ENCODE peak calls at places on chromosome 10, in six cellular contexts. F, Z, I, L, S and B are unnamed samples. For H3K9me3, the result is how much of the 10 kb centered on the place peaks cover.

GRCh38 chr10:118674226-118674919 is 78.9 kb upstream of the PRLHR start:
- DNase-seq in F (no peak), Z (no peak), I (no peak), L (no peak), S (no peak), B (no peak)

GRCh38 chr10:127407551-127407950 is 141.6 kb upstream of the NPS start:
- DNase-seq in F (peak), Z (no peak), I (no peak), L (no peak), S (no peak), B (no peak)

GRCh38 chr10:4541292-4541691 is 284.7 kb upstream of the AKR1E2 start:
- DNase-seq in F (no peak), Z (no peak), I (no peak), L (no peak), S (no peak), B (no peak)

GRCh38 chr10:30490289-30491000 is 56.5 kb downstream of the MAP3K8 start:
- DNase-seq in F (no peak), Z (no peak), I (no peak), L (no peak), S (no peak), B (no peak)

GRCh38 chr10:128867119-128867518 is 599.9 kb upstream of the MGMT start:
- DNase-seq in F (no peak), Z (no peak), I (no peak), L (no peak), S (no peak), B (no peak)

GRCh38 chr10:60350400-60350799 is 39.3 kb downstream of the ANK3 start:
- DNase-seq in F (no peak), Z (no peak), I (no peak), L (no peak), S (no peak), B (no peak)

GRCh38 chr10:55002420-55002819 is 201.4 kb upstream of the PCDH15 start:
- DNase-seq in F (no peak), Z (no peak), I (no peak), L (no peak), S (no peak), B (no peak)

GRCh38 chr10:114044251-114045070 is 795 bp downstream of the ADRB1 start:
- DNase-seq in F (peak), Z (no peak), I (no peak), L (no peak), S (peak), B (no peak)

GRCh38 chr10:114087655-114088054 is 44.0 kb downstream of the ADRB1 start:
- DNase-seq in F (no peak), Z (no peak), I (no peak), L (no peak), S (no peak), B (no peak)

GRCh38 chr10:126094537-126094936 is 198.2 kb downstream of the FANK1 start:
- DNase-seq in F (no peak), Z (no peak), I (no peak), L (no peak), S (no peak), B (no peak)

GRCh38 chr10:14513061-14513460 is 182.3 kb upstream of the FRMD4A start:
- DNase-seq in F (no peak), Z (no peak), I (no peak), L (no peak), S (no peak), B (no peak)

GRCh38 chr10:29618341-29619171 is 16.2 kb downstream of the SVIL start:
- DNase-seq in F (no peak), Z (peak), I (no peak), L (no peak), S (peak), B (peak)

GRCh38 chr10:80122746-80123145 is 9.8 kb upstream of the PLAC9 start:
- DNase-seq in F (no peak), Z (no peak), I (no peak), L (no peak), S (no peak), B (no peak)

GRCh38 chr10:129020621-129021020 is 446.4 kb upstream of the MGMT start:
- DNase-seq in F (no peak), Z (no peak), I (no peak), L (no peak), S (no peak), B (no peak)

GRCh38 chr10:96720422-96721206 is at the start of gene PIK3AP1:
- DNase-seq in F (peak), Z (peak), I (peak), L (peak), S (peak), B (peak)

GRCh38 chr10:17141504-17142229 is 12.1 kb upstream of the CUBN start:
- DNase-seq in F (no peak), Z (no peak), I (no peak), L (no peak), S (no peak), B (no peak)

GRCh38 chr10:126156012-126156411 is 232.3 kb downstream of the ADAM12 start:
- DNase-seq in F (no peak), Z (no peak), I (no peak), L (no peak), S (no peak), B (no peak)

GRCh38 chr10:131645756-131646155 is 255.1 kb upstream of the PPP2R2D start:
- DNase-seq in F (no peak), Z (no peak), I (no peak), L (no peak), S (no peak), B (no peak)

GRCh38 chr10:131649609-131650008 is 251.2 kb upstream of the PPP2R2D start:
- DNase-seq in F (no peak), Z (no peak), I (no peak), L (no peak), S (no peak), B (no peak)

GRCh38 chr10:131648386-131649020 is 252.3 kb upstream of the PPP2R2D start:
- DNase-seq in F (no peak), Z (no peak), I (no peak), L (no peak), S (no peak), B (no peak)

GRCh38 chr10:131646551-131647525 is 254.0 kb upstream of the PPP2R2D start:
- DNase-seq in F (no peak), Z (no peak), I (no peak), L (no peak), S (peak), B (no peak)

DNA sequence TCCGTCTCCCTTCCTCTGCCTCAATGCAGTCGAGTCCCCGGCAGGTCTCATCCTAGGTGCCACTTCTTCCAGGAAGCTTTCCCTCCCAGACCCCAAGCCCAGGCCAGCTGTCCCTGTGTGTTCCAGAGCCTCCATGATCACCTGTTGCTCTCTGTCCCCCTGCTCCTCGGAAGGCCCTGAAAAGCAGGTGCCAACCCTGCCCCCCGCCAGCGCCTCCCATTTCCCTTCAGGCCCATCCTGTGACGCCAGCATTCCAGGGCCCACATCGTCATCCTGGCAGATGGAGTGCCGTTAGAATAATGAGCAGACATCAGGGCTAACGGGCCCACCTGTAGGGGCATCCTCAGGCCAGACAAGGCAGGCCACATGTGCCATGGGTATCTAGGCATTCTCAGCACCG is 253.0 kb upstream of the PPP2R2D start:
- DNase-seq in F (no peak), Z (no peak), I (no peak), L (no peak), S (no peak), B (no peak)
- H3K9me3 ChIP-seq in F (under half), Z (under half), I (under half), L (under half), S (under half), B (under half)

DNA sequence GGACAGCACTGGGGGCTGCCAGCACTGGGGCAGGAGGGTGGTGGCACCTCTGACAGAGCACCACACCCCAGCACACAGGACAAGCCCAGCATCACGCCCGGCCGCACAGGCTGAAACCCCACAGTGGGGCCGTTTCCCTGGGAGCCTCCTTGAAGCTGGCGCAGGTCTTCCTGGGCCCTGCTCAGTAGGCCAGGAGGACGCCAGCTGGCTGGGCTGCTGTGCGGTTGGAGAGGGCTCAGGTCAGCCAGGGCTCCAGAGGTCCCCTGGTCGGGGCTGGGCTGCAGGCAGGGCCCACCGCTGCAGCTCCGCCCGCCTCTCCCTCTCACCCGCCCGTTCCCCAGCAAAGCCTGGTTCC is 137.3 kb downstream of the TCERG1L start:
- DNase-seq in F (peak), Z (no peak), I (peak), L (no peak), S (no peak), B (no peak)
- H3K9me3 ChIP-seq in F (under half), Z (under half), I (under half), L (under half), S (under half), B (under half)

DNA sequence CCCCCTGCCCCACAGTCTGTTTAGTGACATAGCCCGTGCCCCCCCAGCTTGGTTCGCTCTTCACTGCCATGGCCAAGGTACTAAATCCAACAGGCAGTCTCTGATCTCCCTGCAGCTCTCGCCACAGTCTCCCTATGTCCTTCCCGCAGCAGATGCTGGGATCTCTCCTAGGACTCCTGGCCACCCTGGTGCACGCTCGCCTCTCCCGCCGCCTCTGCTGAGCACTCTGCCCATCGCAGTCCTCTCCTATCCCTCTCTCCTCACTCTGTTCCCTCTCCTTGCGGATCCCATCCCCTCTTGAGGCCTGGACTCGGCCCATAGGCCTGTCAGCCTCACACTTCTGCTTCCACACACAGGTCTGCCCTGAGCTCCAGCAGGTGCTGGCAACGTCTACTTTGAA is 204.8 kb upstream of the TCERG1L start:
- DNase-seq in F (no peak), Z (no peak), I (no peak), L (no peak), S (no peak), B (no peak)
- H3K9me3 ChIP-seq in F (under half), Z (under half), I (under half), L (under half), S (under half), B (under half)

DNA sequence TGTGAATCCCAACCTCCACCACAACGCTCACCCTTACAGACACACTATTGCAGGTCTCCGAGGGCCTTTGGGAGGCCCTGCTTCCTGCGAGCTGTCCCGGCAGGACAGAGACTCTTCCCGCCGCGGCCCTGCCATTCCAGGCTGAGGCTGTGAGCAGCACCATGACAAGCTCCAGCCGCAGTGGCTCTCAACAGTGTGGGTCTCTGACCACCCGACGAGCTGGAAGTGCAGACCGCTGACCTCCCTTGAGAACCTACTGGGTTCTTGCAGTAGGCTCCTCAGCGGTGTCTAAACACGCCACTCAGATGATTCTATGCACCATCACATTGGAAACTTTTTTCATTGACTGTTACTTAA is 303.4 kb downstream of the WDR37 start:
- DNase-seq in F (no peak), Z (no peak), I (no peak), L (no peak), S (no peak), B (no peak)
- H3K9me3 ChIP-seq in F (under half), Z (under half), I (under half), L (under half), S (under half), B (under half)

DNA sequence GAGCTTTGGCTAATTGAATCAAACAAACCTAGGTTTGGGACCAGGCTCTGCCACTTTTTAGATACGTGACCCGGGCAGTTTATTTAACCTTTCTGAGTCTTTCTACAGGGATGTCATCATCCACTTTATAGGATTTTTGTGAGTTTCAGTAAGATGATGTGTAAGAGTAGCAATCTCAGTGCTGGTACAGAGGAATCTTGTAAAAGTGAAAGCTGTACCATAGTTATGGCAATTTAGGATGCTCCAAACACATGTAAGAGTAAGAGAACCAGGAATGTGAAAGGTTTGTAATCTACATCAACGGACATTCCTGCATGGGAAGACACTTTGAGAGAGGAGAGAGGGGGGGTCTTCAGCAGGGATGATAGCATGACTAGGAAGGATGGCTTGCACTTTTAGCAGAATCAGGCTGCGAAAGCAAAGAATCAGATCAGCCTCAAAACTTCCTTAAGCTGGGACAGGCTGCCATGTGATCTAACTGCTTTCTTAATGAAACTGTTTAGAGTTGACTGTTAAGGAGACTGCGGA is 968 bp downstream of the NOLC1 start:
- DNase-seq in F (no peak), Z (no peak), I (no peak), L (no peak), S (no peak), B (peak)
- H3K9me3 ChIP-seq in F (under half), Z (under half), I (under half), L (under half), S (under half), B (under half)

GRCh38 chr10:50807851-50808776 is 68.4 kb downstream of the ASAH2B start:
- DNase-seq in F (no peak), Z (peak), I (no peak), L (no peak), S (peak), B (no peak)

GRCh38 chr10:50805981-50806622 is 66.4 kb downstream of the ASAH2B start:
- DNase-seq in F (no peak), Z (no peak), I (no peak), L (no peak), S (peak), B (no peak)

GRCh38 chr10:50809596-50809995 is 69.9 kb downstream of the ASAH2B start:
- DNase-seq in F (no peak), Z (no peak), I (no peak), L (no peak), S (no peak), B (no peak)
- H3K9me3 ChIP-seq in F (under half), Z (under half), I (under half), L (under half), S (under half), B (under half)